ENCODE peak calls at places on chromosomes 13 and 19, in five cellular contexts. D is neuronal stem cell, Q is IMR-90, U is H1, M is mesenchymal stem cell. W is an unnamed sample.

GRCh38 chr19:3620145-3620816 is 6.3 kb downstream of the CACTIN start:
- DNase-seq in D (no peak), Q (no peak), U (no peak), M (no peak), W (no peak)

GRCh38 chr19:48685583-48685982 is 10.2 kb upstream of the FUT2 start:
- DNase-seq in D (no peak), Q (no peak), U (no peak), M (no peak), W (no peak)

GRCh38 chr19:42062381-42062780 is 7.6 kb downstream of the GRIK5 start:
- DNase-seq in D (no peak), Q (no peak), U (no peak), M (no peak), W (no peak)

GRCh38 chr13:72507394-72508199 is 219.8 kb downstream of the MZT1 start:
- DNase-seq in D (no peak), Q (no peak), U (no peak), M (peak; percentile 2), W (no peak)

GRCh38 chr19:18176367-18177310 is 3.0 kb downstream of the IFI30 start:
- DNase-seq in D (no peak), Q (no peak), U (no peak), M (no peak), W (no peak)

GRCh38 chr19:33186835-33187540 is 7.1 kb upstream of the LRP3 start:
- DNase-seq in D (no peak), Q (no peak), U (no peak), M (no peak), W (no peak)

GRCh38 chr19:5308471-5309437 is 31.9 kb downstream of the PTPRS start:
- DNase-seq in D (no peak), Q (peak; percentile 90), U (no peak), M (no peak), W (no peak)

GRCh38 chr13:69704311-69704710 is 403.3 kb upstream of the ATXN8OS start:
- DNase-seq in D (no peak), Q (no peak), U (no peak), M (peak; percentile 57), W (no peak)

GRCh38 chr19:12777217-12778019 is 2.1 kb upstream of the HOOK2 start:
- DNase-seq in D (no peak), Q (peak; percentile 68), U (no peak), M (peak; percentile 86), W (peak; percentile 84)

GRCh38 chr13:86000546-86000945 is 201.3 kb upstream of the SLITRK6 start:
- DNase-seq in D (no peak), Q (no peak), U (no peak), M (no peak), W (no peak)

GRCh38 chr13:113880651-113881611 is 17.1 kb upstream of the GAS6 start:
- DNase-seq in D (no peak), Q (no peak), U (no peak), M (no peak), W (no peak)

GRCh38 chr19:53246498-53246897 is 8.2 kb downstream of the ZNF677 start:
- DNase-seq in D (no peak), Q (no peak), U (no peak), M (no peak), W (no peak)

GRCh38 chr19:32566246-32566830 is 14.7 kb upstream of the PDCD5 start:
- DNase-seq in D (no peak), Q (peak; percentile 29), U (no peak), M (peak; percentile 42), W (no peak)

GRCh38 chr13:106424805-106425204 is 110.7 kb downstream of the EFNB2 start:
- DNase-seq in D (no peak), Q (peak; percentile 30), U (no peak), M (no peak), W (no peak)

GRCh38 chr19:37470216-37470615 is 1.1 kb downstream of the ZNF570 start:
- DNase-seq in D (no peak), Q (no peak), U (no peak), M (no peak), W (no peak)

GRCh38 chr13:30618938-30619289 is 1.2 kb downstream of the USPL1 start:
- DNase-seq in D (no peak), Q (no peak), U (no peak), M (no peak), W (no peak)

GRCh38 chr13:30615851-30616311 is 1.8 kb upstream of the USPL1 start:
- DNase-seq in D (no peak), Q (peak; percentile 41), U (no peak), M (peak; percentile 52), W (no peak)

GRCh38 chr13:30618186-30618937 is 642 bp downstream of the USPL1 start:
- DNase-seq in D (peak; percentile 18), Q (no peak), U (no peak), M (peak; percentile 41), W (no peak)

GRCh38 chr13:30616927-30617314 is 799 bp upstream of the USPL1 start:
- DNase-seq in D (no peak), Q (peak; percentile 89), U (peak; percentile 17), M (peak; percentile 97), W (no peak)

GRCh38 chr13:30617315-30618185 is at the start of gene USPL1:
- DNase-seq in D (peak; percentile 98), Q (peak; percentile 99), U (peak; percentile 98), M (peak; percentile 99), W (peak; percentile 98)
- H3K14ac ChIP-seq in D (no peak within 1 kb of the TSS), Q (peak within 1 kb of the TSS; percentile 98), U (no peak within 1 kb of the TSS), M (peak within 1 kb of the TSS; percentile 95), W (peak within 1 kb of the TSS; percentile 82)

GRCh38 chr19:30406220-30406944 is 34.2 kb downstream of the ZNF536 start:
- DNase-seq in D (no peak), Q (no peak), U (no peak), M (no peak), W (no peak)
- H3K23ac ChIP-seq in D (no peak overlapping the region), Q (no peak overlapping the region), U (no peak overlapping the region), M (no peak overlapping the region), W (no peak overlapping the region)

DNA sequence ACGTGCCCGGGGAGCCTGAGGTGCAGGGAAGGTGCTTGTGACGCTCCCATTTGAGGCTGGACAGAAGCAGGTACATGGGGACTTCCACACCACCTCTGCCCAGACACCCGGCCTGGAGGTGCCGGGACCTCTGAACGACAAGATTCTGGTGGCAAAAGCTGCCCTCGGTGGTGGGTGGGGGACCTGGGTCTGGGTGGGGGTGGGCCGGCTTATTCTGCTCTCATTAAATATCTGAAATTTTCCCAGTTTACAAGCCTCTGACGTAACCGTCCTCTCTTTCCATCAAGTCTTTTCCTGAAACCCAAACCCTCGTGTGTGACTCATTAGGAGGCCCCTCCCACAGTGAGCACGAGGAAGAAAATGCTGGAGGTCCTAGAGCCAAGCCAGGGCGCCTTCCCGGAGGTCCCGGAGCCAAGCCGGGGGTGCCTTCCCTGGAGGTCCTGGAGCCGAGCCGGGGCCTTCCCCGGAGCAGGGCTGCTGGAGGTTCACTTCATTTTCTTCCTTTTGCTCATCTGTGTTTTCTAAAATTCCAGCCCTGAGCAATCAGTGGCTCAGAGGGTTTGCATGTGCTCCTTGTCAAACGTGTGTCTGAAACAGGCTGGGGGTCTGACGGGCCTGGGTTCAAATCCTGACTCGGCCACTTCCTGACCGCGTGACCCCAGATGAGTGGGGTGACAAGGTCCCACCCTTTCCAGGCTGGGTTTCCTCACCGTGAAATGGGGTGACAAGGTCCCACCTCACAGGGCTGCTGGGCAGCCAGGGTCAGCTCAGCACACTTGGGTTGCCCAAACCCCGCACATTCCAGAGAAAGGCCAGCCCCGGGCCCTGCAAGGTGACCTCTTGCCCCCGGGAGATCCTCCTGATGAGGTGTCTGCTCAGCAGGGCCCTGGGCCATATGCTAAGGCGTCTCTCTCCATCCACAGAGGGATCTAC is 10.0 kb downstream of the CFD start:
- DNase-seq in D (no peak), Q (peak; percentile 96), U (no peak), M (peak; percentile 94), W (no peak)
- H3K14ac ChIP-seq in D (no peak overlapping the region), Q (peak overlapping the region; percentile 72), U (no peak overlapping the region), M (no peak overlapping the region), W (no peak overlapping the region)

GRCh38 chr19:2151339-2152229 is at the start of gene AP3D1:
- DNase-seq in D (peak; percentile 100), Q (peak; percentile 100), U (peak; percentile 100), M (peak; percentile 100), W (peak; percentile 100)
- H3K23ac ChIP-seq in D (peak within 1 kb of the TSS; percentile 93), Q (peak within 1 kb of the TSS; percentile 94), U (no peak within 1 kb of the TSS), M (peak within 1 kb of the TSS; percentile 46), W (no peak within 1 kb of the TSS)

DNA sequence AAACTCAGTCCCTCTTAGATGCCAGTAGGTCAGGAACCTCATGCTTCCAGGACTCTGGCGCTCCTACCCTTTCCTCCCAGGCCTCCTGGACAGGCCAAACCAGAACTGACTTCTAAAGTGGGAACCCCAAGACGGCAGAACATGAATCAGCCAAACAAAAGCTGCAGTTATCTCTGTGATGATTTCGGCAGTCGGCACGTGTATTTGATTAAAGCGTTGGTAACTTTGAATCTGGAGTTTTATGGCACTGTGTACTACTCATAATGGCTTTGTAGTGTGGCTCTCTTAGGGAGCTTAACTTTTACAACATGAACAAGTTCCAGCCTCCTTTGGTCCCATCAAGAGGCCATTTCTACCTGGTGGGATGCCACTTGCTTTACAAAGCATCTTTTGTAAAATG is 13.7 kb downstream of the ACTN4 start:
- DNase-seq in D (no peak), Q (no peak), U (no peak), M (no peak), W (no peak)
- H3K14ac ChIP-seq in D (no peak overlapping the region), Q (peak overlapping the region; percentile 69), U (no peak overlapping the region), M (no peak overlapping the region), W (no peak overlapping the region)

GRCh38 chr19:11535792-11536595 is 2.7 kb upstream of the CNN1 start:
- DNase-seq in D (peak; percentile 90), Q (peak; percentile 88), U (peak; percentile 71), M (peak; percentile 91), W (peak; percentile 91)
- H3K23ac ChIP-seq in D (peak overlapping the region; percentile 81), Q (peak overlapping the region; percentile 92), U (no peak overlapping the region), M (no peak overlapping the region), W (no peak overlapping the region)

DNA sequence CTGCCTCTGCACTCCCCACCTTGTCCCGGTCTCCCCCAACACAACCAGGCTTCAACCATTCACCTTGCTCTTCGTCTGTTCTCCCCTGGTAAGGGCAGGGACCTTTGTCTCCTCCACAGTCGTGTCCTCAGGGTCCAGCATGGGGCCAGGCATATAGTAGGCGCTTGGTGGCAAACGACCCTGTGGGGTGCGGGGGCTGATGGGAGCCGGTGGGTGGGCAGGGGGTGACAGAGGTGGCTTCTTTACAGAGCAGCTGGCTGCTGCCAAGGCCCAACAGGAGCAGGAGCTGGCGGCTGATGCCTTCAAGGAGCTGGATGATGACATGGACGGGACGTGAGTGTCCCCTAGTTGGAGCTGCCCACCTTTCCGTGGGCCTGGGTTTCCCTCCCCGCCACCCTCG is 9.7 kb downstream of the PRKCSH start:
- DNase-seq in D (no peak), Q (no peak), U (no peak), M (no peak), W (no peak)
- H3K14ac ChIP-seq in D (no peak overlapping the region), Q (no peak overlapping the region), U (no peak overlapping the region), M (no peak overlapping the region), W (no peak overlapping the region)

GRCh38 chr13:75549262-75550158 is at the start of gene UCHL3:
- DNase-seq in D (peak; percentile 96), Q (peak; percentile 95), U (peak; percentile 89), M (peak; percentile 94), W (peak; percentile 97)

GRCh38 chr13:75550159-75550567 is 572 bp downstream of the UCHL3 start:
- DNase-seq in D (no peak), Q (peak; percentile 87), U (no peak), M (peak; percentile 76), W (no peak)

GRCh38 chr13:75541961-75542360 is 4.3 kb upstream of the COMMD6 start:
- DNase-seq in D (no peak), Q (no peak), U (no peak), M (no peak), W (no peak)

GRCh38 chr13:75544681-75545333 is 4.8 kb upstream of the UCHL3 start:
- DNase-seq in D (no peak), Q (peak; percentile 90), U (no peak), M (peak; percentile 64), W (no peak)

GRCh38 chr13:75547917-75548316 is 1.7 kb upstream of the UCHL3 start:
- DNase-seq in D (no peak), Q (peak; percentile 51), U (no peak), M (no peak), W (no peak)
- H3K23ac ChIP-seq in D (no peak overlapping the region), Q (no peak overlapping the region), U (peak overlapping the region; percentile 70), M (no peak overlapping the region), W (no peak overlapping the region)